ENCODE peak calls at places on chromosomes 1 and 21, in nine cellular contexts. L is sigmoid colon, Y is heart right ventricle, J is breast epithelium, I is ascending aorta, U is HCT116, R is IMR-90, E is tibial artery, F is pancreas. Q is an unnamed sample.

GRCh38 chr1:3708696-3709246 is 43.5 kb upstream of the CCDC27 start:
- DNase-seq in L (no peak), Y (no peak), J (no peak), I (no peak), U (no peak), R (no peak), E (no peak), F (no peak), Q (no peak)

GRCh38 chr1:177181280-177181630 is 10.5 kb downstream of the BRINP2 start:
- DNase-seq in L (no peak), Y (no peak), J (no peak), I (no peak), U (no peak), R (no peak), E (no peak), F (no peak), Q (no peak)

GRCh38 chr1:81678779-81679178 is 122.0 kb upstream of the ADGRL2 start:
- DNase-seq in L (no peak), Y (no peak), J (no peak), I (no peak), U (no peak), R (no peak), E (no peak), F (no peak), Q (no peak)

GRCh38 chr1:41641941-41642527 is 157.6 kb upstream of the EDN2 start:
- DNase-seq in L (no peak), Y (no peak), J (no peak), I (no peak), U (no peak), R (no peak), E (no peak), F (no peak), Q (no peak)

GRCh38 chr1:100988121-100988520 is 37.5 kb downstream of the DPH5 start:
- DNase-seq in L (no peak), Y (no peak), J (no peak), I (no peak), U (no peak), R (peak; percentile 86), E (no peak), F (no peak), Q (no peak)

GRCh38 chr1:243924188-243924587 is 74.1 kb upstream of the AKT3 start:
- DNase-seq in L (no peak), Y (no peak), J (no peak), I (no peak), U (no peak), R (peak; percentile 67), E (no peak), F (no peak), Q (no peak)

GRCh38 chr1:1567152-1567830 is 7.4 kb downstream of the SSU72 start:
- DNase-seq in L (no peak), Y (no peak), J (no peak), I (no peak), U (no peak), R (no peak), E (no peak), F (no peak), Q (no peak)

GRCh38 chr1:157497987-157498781 is 54.1 kb downstream of the FCRL5 start:
- DNase-seq in L (no peak), Y (no peak), J (no peak), I (no peak), U (no peak), R (no peak), E (no peak), F (no peak), Q (peak; percentile 38)

GRCh38 chr1:234842726-234843641 is 233.0 kb upstream of the IRF2BP2 start:
- DNase-seq in L (no peak), Y (peak; percentile 34), J (no peak), I (no peak), U (no peak), R (peak; percentile 27), E (no peak), F (no peak), Q (peak; percentile 61)

GRCh38 chr1:77382361-77382760 is 100.5 kb downstream of the AK5 start:
- DNase-seq in L (no peak), Y (no peak), J (no peak), I (no peak), U (no peak), R (peak; percentile 66), E (no peak), F (no peak), Q (no peak)

GRCh38 chr21:43961382-43961909 is 50.7 kb upstream of the TRAPPC10 start:
- DNase-seq in L (no peak), Y (no peak), J (no peak), I (no peak), U (no peak), R (no peak), E (no peak), F (no peak), Q (no peak)

GRCh38 chr1:201023517-201023902 is at the start of gene KIF21B:
- DNase-seq in L (peak; percentile 81), Y (peak; percentile 75), J (peak; percentile 56), I (no peak), U (no peak), R (no peak), E (peak; percentile 77), F (peak; percentile 78), Q (peak; percentile 94)

DNA sequence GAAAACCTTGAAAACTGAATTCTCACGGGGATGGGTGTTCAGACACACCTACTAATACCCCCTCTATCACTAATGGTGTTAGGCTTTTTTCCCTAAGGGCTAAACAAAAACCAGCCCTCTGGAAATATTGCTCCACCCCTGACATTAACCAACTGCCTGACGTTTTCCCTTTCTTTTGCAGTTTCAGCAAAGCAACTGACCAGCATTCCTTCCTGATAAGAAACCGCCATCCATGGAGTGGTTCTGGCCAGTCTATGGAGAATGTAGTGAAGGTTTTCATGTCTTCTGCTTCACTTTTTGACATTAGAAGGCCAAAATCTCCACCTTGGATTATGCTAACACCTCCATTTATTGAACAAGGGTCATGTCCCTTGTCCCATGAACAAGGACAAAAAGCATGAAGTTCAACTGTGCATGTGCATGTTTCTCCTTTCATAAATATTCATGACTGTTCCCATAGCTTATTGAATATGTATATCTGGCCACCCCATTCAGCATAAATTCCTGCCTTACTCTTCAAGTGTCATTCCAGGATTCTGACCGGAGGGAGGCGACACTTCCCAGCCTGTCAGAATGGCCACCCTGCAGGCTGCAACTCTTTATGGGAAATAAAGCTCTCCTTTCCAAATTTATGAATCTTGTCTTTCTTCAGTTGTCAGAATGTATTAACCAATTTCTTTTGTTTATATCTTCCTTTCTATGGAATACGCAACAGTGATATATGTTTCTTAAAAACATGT is 314.3 kb downstream of the HHIPL2 start:
- DNase-seq in L (no peak), Y (no peak), J (no peak), I (no peak), U (no peak), R (peak; percentile 15), E (no peak), F (no peak), Q (no peak)
- TF ChIP-seq CTCF in L (no peak), Y (no peak), J (no peak), I (no peak), U (no peak), R (no peak), E (no peak), F (no peak), Q (no peak)

GRCh38 chr1:8421721-8422120 is 103.8 kb downstream of the SLC45A1 start:
- DNase-seq in L (peak; percentile 80), Y (no peak), J (no peak), I (no peak), U (no peak), R (peak; percentile 42), E (peak; percentile 34), F (no peak), Q (no peak)

GRCh38 chr1:8419172-8419571 is 101.3 kb downstream of the SLC45A1 start:
- DNase-seq in L (no peak), Y (no peak), J (no peak), I (no peak), U (no peak), R (peak; percentile 53), E (no peak), F (no peak), Q (no peak)

GRCh38 chr1:8420318-8420717 is 102.4 kb downstream of the SLC45A1 start:
- DNase-seq in L (no peak), Y (no peak), J (no peak), I (no peak), U (no peak), R (no peak), E (no peak), F (no peak), Q (peak; percentile 79)

GRCh38 chr1:8418301-8418700 is 100.4 kb downstream of the SLC45A1 start:
- DNase-seq in L (no peak), Y (no peak), J (no peak), I (no peak), U (no peak), R (no peak), E (no peak), F (no peak), Q (no peak)

DNA sequence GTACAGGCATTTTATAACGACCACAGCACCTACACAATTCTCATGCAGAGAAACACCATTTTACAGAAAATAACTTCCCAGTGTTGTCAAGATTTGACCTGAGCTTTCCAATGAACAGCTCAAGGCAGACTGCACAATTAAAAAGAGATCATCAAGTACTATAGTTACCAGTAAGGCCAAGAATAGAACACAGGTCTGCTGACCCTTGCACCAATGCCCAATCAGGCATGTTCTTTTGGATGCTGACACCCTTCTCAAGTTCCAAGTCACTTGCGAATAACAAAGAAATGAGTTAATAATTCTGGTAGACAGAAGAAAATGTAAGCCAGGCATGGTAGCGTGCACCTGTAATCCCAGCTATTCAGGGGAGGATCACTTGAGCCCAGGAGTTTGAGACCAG is 101.9 kb downstream of the SLC45A1 start:
- DNase-seq in L (no peak), Y (no peak), J (no peak), I (no peak), U (no peak), R (no peak), E (no peak), F (no peak), Q (no peak)
- H3K4me3 ChIP-seq in L (peak overlapping the region; percentile 13), Y (peak overlapping the region; percentile 77), J (peak overlapping the region; percentile 87), I (peak overlapping the region; percentile 66), U (no peak overlapping the region), R (peak overlapping the region; percentile 73), E (peak overlapping the region; percentile 96), F (peak overlapping the region; percentile 79), Q (no peak overlapping the region)

DNA sequence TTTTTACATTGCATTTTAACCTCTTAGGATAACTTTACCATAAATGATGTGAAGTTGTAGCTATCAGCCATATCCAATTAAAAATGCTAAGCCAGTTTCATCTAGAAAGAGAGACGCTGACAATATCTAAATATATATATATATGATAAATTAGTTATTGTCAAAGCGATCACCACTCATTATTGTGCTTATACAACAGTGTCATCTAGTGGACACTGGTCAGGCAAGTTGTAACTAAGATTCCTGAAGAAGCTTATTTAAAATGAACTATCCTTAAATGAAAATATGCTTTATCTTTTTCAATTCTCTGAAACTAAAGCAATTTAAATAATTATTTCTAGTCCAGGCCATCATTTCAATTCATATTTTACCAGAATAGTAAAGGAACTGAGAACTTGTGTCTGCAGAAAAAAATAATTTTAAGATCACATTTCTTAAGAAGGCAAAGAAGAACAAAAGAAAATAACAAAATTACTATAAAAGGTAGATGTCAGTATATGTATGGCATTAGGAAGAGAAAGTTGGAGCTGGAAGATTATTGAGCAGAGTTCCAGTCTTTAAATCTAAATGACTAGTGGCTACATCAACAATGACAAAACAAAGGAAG is 193.3 kb upstream of the SNX7 start:
- DNase-seq in L (no peak), Y (no peak), J (no peak), I (no peak), U (peak; percentile 44), R (peak; percentile 81), E (no peak), F (no peak), Q (no peak)
- TF ChIP-seq CTCF in L (peak; percentile 15), Y (peak; percentile 38), J (peak; percentile 35), I (peak; percentile 78), U (peak; percentile 64), R (peak; percentile 96), E (peak; percentile 73), F (peak; percentile 63), Q (peak; percentile 59)

GRCh38 chr1:105138445-105138821 is 1388.7 kb downstream of the AMY1C start:
- DNase-seq in L (no peak), Y (no peak), J (no peak), I (no peak), U (no peak), R (no peak), E (no peak), F (no peak), Q (no peak)
- H3K4me3 ChIP-seq in L (no peak overlapping the region), Y (no peak overlapping the region), J (no peak overlapping the region), I (no peak overlapping the region), U (no peak overlapping the region), R (no peak overlapping the region), E (no peak overlapping the region), F (no peak overlapping the region), Q (no peak overlapping the region)

Q was measured in mucosa of descending colon.